ENCODE peak calls at places on chromosomes 7 and 10, in nine cellular contexts. Q, N, Z, R, K, E, J, L and Y are unnamed samples.

GRCh38 chr7:113921363-113921762 is 2.6 kb upstream of the PPP1R3A start:
- DNase-seq in Q (no peak), N (no peak), Z (no peak), R (no peak), K (no peak), E (no peak), J (no peak), L (no peak), Y (no peak)

GRCh38 chr7:47707596-47707995 is 125.7 kb upstream of the TNS3 start:
- DNase-seq in Q (no peak), N (no peak), Z (no peak), R (no peak), K (no peak), E (no peak), J (no peak), L (no peak), Y (no peak)

GRCh38 chr10:9209105-9209798 is 1154.8 kb downstream of the GATA3 start:
- DNase-seq in Q (peak; percentile 60), N (peak; percentile 15), Z (peak; percentile 75), R (peak; percentile 82), K (peak; percentile 52), E (peak; percentile 39), J (peak; percentile 77), L (peak; percentile 44), Y (peak; percentile 79)

GRCh38 chr7:5701085-5701914 is 80.2 kb downstream of the RNF216 start:
- DNase-seq in Q (peak; percentile 53), N (no peak), Z (no peak), R (no peak), K (peak; percentile 57), E (no peak), J (peak; percentile 56), L (no peak), Y (no peak)

GRCh38 chr10:69891057-69891617 is 89.4 kb downstream of the COL13A1 start:
- DNase-seq in Q (no peak), N (no peak), Z (no peak), R (no peak), K (no peak), E (no peak), J (no peak), L (no peak), Y (no peak)

GRCh38 chr10:43606323-43607198 is at the start of gene ZNF485:
- DNase-seq in Q (peak; percentile 72), N (peak; percentile 7), Z (peak; percentile 78), R (peak; percentile 71), K (peak; percentile 87), E (peak; percentile 82), J (peak; percentile 68), L (peak; percentile 80), Y (peak; percentile 71)

GRCh38 chr7:157519246-157519645 is 182.4 kb downstream of the DNAJB6 start:
- DNase-seq in Q (no peak), N (no peak), Z (no peak), R (no peak), K (no peak), E (peak; percentile 4), J (no peak), L (no peak), Y (no peak)

GRCh38 chr7:12357508-12357907 is 46.2 kb downstream of the VWDE start:
- DNase-seq in Q (no peak), N (no peak), Z (no peak), R (no peak), K (peak; percentile 7), E (no peak), J (no peak), L (no peak), Y (no peak)

GRCh38 chr10:27784272-27784671 is 38.7 kb upstream of the MKX start:
- DNase-seq in Q (no peak), N (no peak), Z (no peak), R (no peak), K (no peak), E (no peak), J (no peak), L (no peak), Y (no peak)

GRCh38 chr7:140691368-140692045 is 5.0 kb upstream of the NDUFB2 start:
- DNase-seq in Q (no peak), N (no peak), Z (no peak), R (no peak), K (no peak), E (no peak), J (no peak), L (no peak), Y (no peak)

GRCh38 chr7:51786284-51786683 is 469.7 kb upstream of the COBL start:
- DNase-seq in Q (no peak), N (no peak), Z (no peak), R (no peak), K (no peak), E (no peak), J (no peak), L (no peak), Y (no peak)

GRCh38 chr10:35409094-35409582 is 72.8 kb downstream of the CCNY start:
- DNase-seq in Q (no peak), N (no peak), Z (peak; percentile 81), R (no peak), K (no peak), E (no peak), J (peak; percentile 84), L (no peak), Y (no peak)

GRCh38 chr7:2569421-2569820 is 10.6 kb downstream of the IQCE start:
- DNase-seq in Q (no peak), N (no peak), Z (no peak), R (no peak), K (no peak), E (no peak), J (no peak), L (no peak), Y (no peak)

GRCh38 chr10:32932330-32932729 is 25.7 kb downstream of the ITGB1 start:
- DNase-seq in Q (no peak), N (no peak), Z (no peak), R (no peak), K (no peak), E (no peak), J (no peak), L (no peak), Y (no peak)

GRCh38 chr7:158016171-158017087 is 571.2 kb downstream of the PTPRN2 start:
- DNase-seq in Q (no peak), N (no peak), Z (no peak), R (no peak), K (no peak), E (no peak), J (no peak), L (no peak), Y (no peak)

GRCh38 chr7:137025469-137026175 is 157.2 kb downstream of the CHRM2 start:
- DNase-seq in Q (no peak), N (peak; percentile 72), Z (peak; percentile 30), R (no peak), K (no peak), E (no peak), J (peak; percentile 40), L (no peak), Y (no peak)

GRCh38 chr10:90398551-90398950 is 459.3 kb downstream of the HTR7 start:
- DNase-seq in Q (no peak), N (no peak), Z (peak; percentile 38), R (no peak), K (no peak), E (no peak), J (peak; percentile 58), L (no peak), Y (no peak)

DNA sequence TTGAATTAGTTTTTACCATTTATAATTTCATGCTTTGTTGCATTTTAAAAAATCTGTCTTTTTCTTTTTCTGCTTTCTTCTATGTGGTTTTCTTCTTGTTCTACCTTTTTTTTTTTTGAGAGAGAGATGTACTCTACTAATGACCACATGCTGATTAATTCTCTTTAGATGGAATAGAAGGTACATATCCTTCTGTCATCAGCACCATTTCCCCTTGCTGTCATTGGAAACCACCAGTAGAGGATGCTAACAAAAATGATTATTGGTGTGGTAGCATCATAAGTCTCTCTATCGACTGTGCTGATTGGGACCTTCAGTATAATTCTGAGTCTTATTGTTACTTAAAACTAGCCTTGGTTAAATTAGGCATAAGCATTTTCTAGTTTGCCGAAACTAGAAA is 3.6 kb downstream of the ZEB1 start:
- DNase-seq in Q (peak; percentile 11), N (no peak), Z (peak; percentile 18), R (no peak), K (peak; percentile 24), E (no peak), J (peak; percentile 56), L (no peak), Y (no peak)
- TF ChIP-seq CTCF in Q (peak; percentile 34), N (peak; percentile 64), Z (peak; percentile 34), R (no peak), K (peak; percentile 47), E (no peak), J (peak; percentile 41), L (peak; percentile 64), Y (peak; percentile 30)

GRCh38 chr7:139451638-139452037 is 31.8 kb downstream of the KLRG2 start:
- DNase-seq in Q (no peak), N (no peak), Z (peak; percentile 22), R (no peak), K (no peak), E (no peak), J (peak; percentile 67), L (no peak), Y (no peak)
- TF ChIP-seq CTCF in Q (no peak), N (no peak), Z (no peak), R (no peak), K (no peak), E (no peak), J (no peak), L (no peak), Y (no peak)

DNA sequence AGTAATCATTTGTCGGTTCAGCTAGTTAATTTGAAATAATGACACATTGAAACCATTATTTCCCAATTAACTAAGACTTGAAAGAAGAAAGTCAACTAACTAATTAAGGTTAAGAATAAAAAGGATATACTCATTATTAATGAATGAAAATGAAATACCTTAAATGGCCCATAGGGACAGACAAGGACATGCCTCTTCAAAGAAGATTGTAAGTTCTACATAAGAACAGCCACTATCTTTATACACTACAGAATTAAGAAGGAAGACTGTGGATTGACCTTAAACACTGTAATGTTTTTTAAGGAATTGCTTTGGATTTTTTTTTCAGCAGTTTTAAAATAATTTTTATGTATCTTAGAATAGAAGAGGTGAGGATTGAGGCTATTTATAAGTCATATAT is 60.7 kb downstream of the CSTF2T start:
- DNase-seq in Q (no peak), N (no peak), Z (no peak), R (no peak), K (no peak), E (no peak), J (no peak), L (no peak), Y (no peak)
- TF ChIP-seq CTCF in Q (no peak), N (no peak), Z (no peak), R (no peak), K (no peak), E (no peak), J (peak; percentile 18), L (no peak), Y (peak; percentile 36)

DNA sequence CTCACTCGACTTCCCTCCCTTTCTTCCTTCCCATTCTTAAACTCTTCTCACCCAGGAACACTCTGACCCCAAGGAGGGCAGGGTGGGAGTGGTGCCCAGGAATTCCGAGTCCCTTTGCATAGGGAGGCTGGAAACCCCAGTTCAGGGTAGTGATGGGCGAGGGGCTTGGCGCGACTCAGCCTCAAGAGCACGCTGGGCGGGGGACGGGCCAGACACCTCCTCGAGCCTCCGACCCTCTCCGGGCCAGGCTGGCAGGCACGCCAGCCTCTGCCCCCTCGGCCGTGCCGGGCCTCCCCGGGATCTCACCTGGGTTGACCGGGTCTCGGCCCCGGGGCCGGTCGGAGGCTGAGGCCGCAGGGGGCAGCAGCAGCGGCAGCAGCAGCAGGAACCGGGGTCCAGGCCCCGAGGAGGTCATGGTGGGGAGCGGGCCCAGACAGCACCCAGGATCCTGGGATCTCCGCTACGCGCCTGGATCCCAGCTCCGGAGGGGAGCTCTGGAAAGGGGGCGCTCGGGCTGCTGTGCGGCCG is 457 bp downstream of the PLOD3 start:
- DNase-seq in Q (no peak), N (no peak), Z (no peak), R (peak; percentile 45), K (no peak), E (peak; percentile 46), J (no peak), L (no peak), Y (no peak)
- TF ChIP-seq CTCF in Q (peak; percentile 16), N (no peak), Z (peak; percentile 24), R (no peak), K (no peak), E (no peak), J (no peak), L (no peak), Y (no peak)